ENCODE peak calls at places on chromosomes 12 and 14, in six cellular contexts. I is neural progenitor cell; R is T-helper 9 cell; Y is non-pigmented ciliary epithelial cell; O is stimulated activated CD4-positive, alpha-beta T cell treated with anti-CD3 and anti-CD28 coated beads, TNF-alpha, amount 100 ng/mL, for 48 hours; Q is activated CD4-positive, CD25-positive, alpha-beta regulatory T cell. K is an unnamed sample.

GRCh38 chr12:89427508-89428156 is 75.3 kb upstream of the DUSP6 start:
- DNase-seq in O (no peak), Y (no peak), Q (no peak), R (no peak), I (no peak), K (no peak)

GRCh38 chr14:67359319-67359774 is 257 bp downstream of the ATP6V1D start:
- DNase-seq in I (peak; percentile 62), Y (no peak), O (no peak), Q (no peak), R (no peak), K (peak; percentile 6)

GRCh38 chr12:120890963-120891362 is 13.2 kb downstream of the SPPL3 start:
- DNase-seq in I (no peak), Q (no peak), Y (no peak), O (no peak), R (no peak), K (no peak)

GRCh38 chr12:131105351-131105735 is 151.6 kb downstream of the ADGRD1 start:
- DNase-seq in I (no peak), R (no peak), Y (no peak), Q (no peak), O (no peak), K (no peak)

GRCh38 chr14:35355981-35356839 is 48.3 kb downstream of the NFKBIA start:
- DNase-seq in Q (no peak), Y (peak; percentile 35), O (peak; percentile 53), I (no peak), R (no peak), K (peak; percentile 35)

GRCh38 chr12:132449565-132450390 is 40.2 kb upstream of the FBRSL1 start:
- DNase-seq in I (no peak), R (no peak), O (no peak), Q (no peak), Y (no peak), K (no peak)

GRCh38 chr14:23364164-23364571 is 804 bp downstream of the EFS start:
- DNase-seq in R (no peak), Q (no peak), O (no peak), Y (no peak), I (no peak), K (no peak)

GRCh38 chr12:27048822-27049752 is 26.7 kb downstream of the MED21 start:
- DNase-seq in Y (peak; percentile 44), R (no peak), Q (no peak), I (no peak), O (no peak), K (no peak)

GRCh38 chr12:121766290-121767039 is 27.0 kb downstream of the RHOF start:
- DNase-seq in Y (no peak), O (no peak), I (no peak), Q (no peak), R (no peak), K (no peak)

GRCh38 chr12:109879332-109880048 is 851 bp downstream of the GLTP start:
- DNase-seq in R (no peak), O (no peak), I (peak; percentile 32), Q (no peak), Y (no peak), K (no peak)

GRCh38 chr12:56629459-56630179 is 507 bp downstream of the BAZ2A start:
- DNase-seq in Q (no peak), I (peak; percentile 34), Y (no peak), O (no peak), R (peak; percentile 37), K (no peak)

GRCh38 chr14:55130194-55130550 is 1.1 kb downstream of the LGALS3 start:
- DNase-seq in Q (no peak), I (no peak), O (no peak), Y (no peak), R (no peak), K (no peak)

GRCh38 chr12:120833849-120834248 is 70.3 kb downstream of the SPPL3 start:
- DNase-seq in Q (no peak), O (no peak), I (no peak), Y (no peak), R (no peak), K (no peak)

GRCh38 chr14:67532998-67533753 is at the start of gene PLEKHH1:
- DNase-seq in R (no peak), I (peak; percentile 88), Q (peak; percentile 17), O (peak; percentile 43), Y (no peak), K (no peak)

GRCh38 chr14:90807060-90807459 is 9.2 kb downstream of the TTC7B start:
- DNase-seq in O (no peak), Q (no peak), Y (no peak), R (no peak), I (no peak), K (no peak)

GRCh38 chr14:66087231-66087630 is 398.9 kb upstream of the CCDC196 start:
- DNase-seq in I (no peak), R (no peak), O (no peak), Y (no peak), Q (no peak), K (no peak)

GRCh38 chr14:77848031-77848430 is 48.1 kb downstream of the ADCK1 start:
- DNase-seq in O (no peak), R (no peak), I (no peak), Y (no peak), Q (no peak), K (no peak)

GRCh38 chr14:31829256-31829923 is 247.7 kb upstream of the ARHGAP5 start:
- DNase-seq in R (no peak), Q (no peak), O (no peak), I (peak; percentile 6), Y (peak; percentile 65), K (no peak)

GRCh38 chr12:32170437-32170998 is 63.9 kb downstream of the BICD1 start:
- DNase-seq in Q (no peak), R (no peak), I (no peak), O (no peak), Y (no peak), K (no peak)

GRCh38 chr12:1993341-1993740 is 10.9 kb downstream of the DCP1B start:
- DNase-seq in Y (peak; percentile 89), R (no peak), O (no peak), Q (no peak), I (no peak), K (peak; percentile 78)

GRCh38 chr14:24613241-24613640 is 3.8 kb upstream of the GZMH start:
- DNase-seq in R (no peak), Y (no peak), O (no peak), I (no peak), Q (no peak), K (no peak)

GRCh38 chr14:91177797-91178147 is 63.9 kb downstream of the DGLUCY start:
- DNase-seq in O (no peak), Q (no peak), Y (no peak), R (no peak), I (no peak), K (no peak)

GRCh38 chr14:73754911-73755360 is 40.8 kb upstream of the PNMA1 start:
- DNase-seq in R (no peak), Y (no peak), Q (no peak), O (no peak), I (no peak), K (no peak)

GRCh38 chr14:50319721-50320120 is 7.6 kb downstream of the DMAC2L start:
- DNase-seq in R (no peak), Q (no peak), O (no peak), I (no peak), Y (no peak), K (no peak)

GRCh38 chr12:46005151-46005797 is 14.9 kb upstream of the SCAF11 start:
- DNase-seq in R (no peak), Y (no peak), O (no peak), I (no peak), Q (no peak), K (no peak)

GRCh38 chr12:114743799-114744198 is 59.8 kb upstream of the TBX3 start:
- DNase-seq in Y (no peak), Q (no peak), O (no peak), I (no peak), R (no peak), K (no peak)

GRCh38 chr14:105026033-105026785 is 5.3 kb upstream of the CDCA4 start:
- DNase-seq in Q (no peak), R (no peak), I (no peak), O (no peak), Y (peak; percentile 82), K (no peak)

K was measured in BJ.